ENCODE peak calls at places on chromosomes 5 and 9, in four cellular contexts. U, Y, Q and P are unnamed samples.

GRCh38 chr5:100409538-100409937 is 125.6 kb upstream of the FAM174A start:
- DNase-seq in U (no peak), Y (no peak), Q (no peak), P (no peak)

GRCh38 chr9:5265939-5266338 is 34.7 kb downstream of the INSL4 start:
- DNase-seq in U (no peak), Y (no peak), Q (no peak), P (no peak)

GRCh38 chr9:93107151-93107824 is 11.3 kb downstream of the CARD19 start:
- DNase-seq in U (no peak), Y (no peak), Q (no peak), P (no peak)

GRCh38 chr9:133839822-133840329 is 101.7 kb upstream of the SARDH start:
- DNase-seq in U (no peak), Y (no peak), Q (no peak), P (peak; percentile 60)

GRCh38 chr9:128617943-128618342 is 38.7 kb downstream of the DYNC2I2 start:
- DNase-seq in U (no peak), Y (no peak), Q (no peak), P (no peak)

GRCh38 chr5:131019601-131020315 is 145.3 kb downstream of the HINT1 start:
- DNase-seq in U (no peak), Y (no peak), Q (no peak), P (no peak)

GRCh38 chr5:80964491-80964890 is 4.3 kb downstream of the RASGRF2 start:
- DNase-seq in U (no peak), Y (no peak), Q (no peak), P (no peak)

GRCh38 chr5:61575581-61575980 is 243.5 kb downstream of the ZSWIM6 start:
- DNase-seq in U (no peak), Y (no peak), Q (no peak), P (no peak)

GRCh38 chr9:99115947-99116543 is 11.1 kb downstream of the TGFBR1 start:
- DNase-seq in U (no peak), Y (no peak), Q (no peak), P (no peak)

GRCh38 chr9:120348951-120349429 is 231.0 kb downstream of the CDK5RAP2 start:
- DNase-seq in U (peak; percentile 49), Y (no peak), Q (peak; percentile 62), P (peak; percentile 37)

GRCh38 chr9:110048473-110048975 is 159.4 kb downstream of the C9orf152 start:
- DNase-seq in U (peak; percentile 80), Y (no peak), Q (peak; percentile 79), P (peak; percentile 89)

GRCh38 chr5:141761-142160 is 49.5 kb upstream of the LRRC14B start:
- DNase-seq in U (no peak), Y (no peak), Q (no peak), P (no peak)

GRCh38 chr9:96027271-96028131 is 152.0 kb downstream of the ERCC6L2 start:
- DNase-seq in U (no peak), Y (no peak), Q (no peak), P (peak; percentile 49)

GRCh38 chr5:141525659-141526058 is 36.8 kb downstream of the PCDHGC5 start:
- DNase-seq in U (peak; percentile 47), Y (no peak), Q (no peak), P (no peak)

GRCh38 chr9:117411547-117411946 is 3.3 kb downstream of the ASTN2 start:
- DNase-seq in U (peak; percentile 57), Y (no peak), Q (no peak), P (no peak)

GRCh38 chr9:129570450-129571297 is 50.2 kb downstream of the C9orf50 start:
- DNase-seq in U (peak; percentile 28), Y (no peak), Q (peak; percentile 47), P (peak; percentile 73)

GRCh38 chr9:131297903-131298302 is 8.4 kb downstream of the PLPP7 start:
- DNase-seq in U (no peak), Y (no peak), Q (no peak), P (no peak)

GRCh38 chr5:142872795-142873194 is 102.6 kb downstream of the ARHGAP26 start:
- DNase-seq in U (peak; percentile 36), Y (no peak), Q (peak; percentile 67), P (no peak)